ENCODE peak calls at places on chromosomes 13 and 19, in seven cellular contexts. Y, L, W, I, H, G and A are unnamed samples.

GRCh38 chr13:53276265-53276664 is 247.7 kb downstream of the OLFM4 start:
- DNase-seq in Y (no peak), L (no peak), W (no peak), I (no peak), H (peak), G (no peak), A (no peak)

GRCh38 chr13:32917504-32917903 is 98.7 kb upstream of the KL start:
- DNase-seq in Y (peak), L (no peak), W (no peak), I (no peak), H (no peak), G (no peak), A (no peak)

GRCh38 chr13:113637262-113638160 is 20.5 kb downstream of the ATP4B start:
- DNase-seq in Y (no peak), L (no peak), W (no peak), I (no peak), H (no peak), G (no peak), A (no peak)

GRCh38 chr19:45117167-45117594 is 24.2 kb downstream of the PPP1R37 start:
- DNase-seq in Y (peak), L (no peak), W (peak), I (no peak), H (no peak), G (no peak), A (no peak)

GRCh38 chr19:35911790-35912189 is 3.7 kb upstream of the TYROBP start:
- DNase-seq in Y (no peak), L (no peak), W (no peak), I (peak), H (no peak), G (no peak), A (no peak)

GRCh38 chr13:89748716-89749115 is 1598.8 kb upstream of the MIR17HG start:
- DNase-seq in Y (no peak), L (no peak), W (no peak), I (no peak), H (no peak), G (no peak), A (no peak)

GRCh38 chr13:27080018-27080948 is 91.3 kb downstream of the USP12 start:
- DNase-seq in Y (no peak), L (no peak), W (no peak), I (no peak), H (no peak), G (no peak), A (no peak)

GRCh38 chr13:32746474-32746873 is 160.2 kb downstream of the PDS5B start:
- DNase-seq in Y (no peak), L (no peak), W (no peak), I (no peak), H (no peak), G (no peak), A (no peak)

GRCh38 chr13:31322702-31323101 is 122.9 kb downstream of the B3GLCT start:
- DNase-seq in Y (no peak), L (no peak), W (no peak), I (no peak), H (no peak), G (no peak), A (no peak)

GRCh38 chr19:6271721-6272410 is 7.9 kb downstream of the MLLT1 start:
- DNase-seq in Y (no peak), L (peak), W (peak), I (no peak), H (no peak), G (no peak), A (no peak)

GRCh38 chr19:10412257-10412977 is 7.9 kb upstream of the PDE4A start:
- DNase-seq in Y (peak), L (no peak), W (no peak), I (no peak), H (no peak), G (no peak), A (no peak)
- TF ChIP-seq JUND in Y (no peak), L (no peak), W (no peak), I (no peak), H (no peak), G (no peak), A (no peak)

DNA sequence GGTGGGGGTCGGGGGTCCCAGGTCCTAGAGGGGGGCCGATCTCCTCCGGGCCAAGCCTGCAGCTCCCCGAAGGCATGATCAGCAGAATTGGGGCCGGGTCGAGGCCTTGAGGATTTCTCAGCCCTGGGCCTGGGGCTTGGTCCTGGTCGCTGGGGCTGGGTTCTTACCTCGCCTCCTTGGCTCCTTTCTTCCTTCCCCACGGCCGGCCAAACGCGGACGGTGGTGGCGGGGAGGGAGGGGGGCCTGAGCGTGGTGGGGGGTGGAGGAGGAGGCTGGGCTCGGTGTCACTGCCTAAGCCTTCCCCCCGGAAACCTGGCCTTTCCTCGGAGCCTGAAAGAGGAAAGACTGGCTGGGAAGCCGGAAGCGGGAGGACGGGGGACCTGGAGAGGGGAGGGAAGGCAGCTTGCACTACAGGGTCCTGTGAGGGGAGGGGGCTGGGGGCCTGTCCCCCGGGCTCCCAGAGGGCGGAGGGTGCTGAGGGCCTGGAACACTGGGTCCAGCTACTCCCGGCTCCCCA is at the start of gene ZNF579:
- DNase-seq in Y (peak), L (peak), W (peak), I (peak), H (no peak), G (peak), A (peak)
- TF ChIP-seq JUND in Y (no peak), L (no peak), W (peak), I (no peak), H (no peak), G (no peak), A (no peak)

DNA sequence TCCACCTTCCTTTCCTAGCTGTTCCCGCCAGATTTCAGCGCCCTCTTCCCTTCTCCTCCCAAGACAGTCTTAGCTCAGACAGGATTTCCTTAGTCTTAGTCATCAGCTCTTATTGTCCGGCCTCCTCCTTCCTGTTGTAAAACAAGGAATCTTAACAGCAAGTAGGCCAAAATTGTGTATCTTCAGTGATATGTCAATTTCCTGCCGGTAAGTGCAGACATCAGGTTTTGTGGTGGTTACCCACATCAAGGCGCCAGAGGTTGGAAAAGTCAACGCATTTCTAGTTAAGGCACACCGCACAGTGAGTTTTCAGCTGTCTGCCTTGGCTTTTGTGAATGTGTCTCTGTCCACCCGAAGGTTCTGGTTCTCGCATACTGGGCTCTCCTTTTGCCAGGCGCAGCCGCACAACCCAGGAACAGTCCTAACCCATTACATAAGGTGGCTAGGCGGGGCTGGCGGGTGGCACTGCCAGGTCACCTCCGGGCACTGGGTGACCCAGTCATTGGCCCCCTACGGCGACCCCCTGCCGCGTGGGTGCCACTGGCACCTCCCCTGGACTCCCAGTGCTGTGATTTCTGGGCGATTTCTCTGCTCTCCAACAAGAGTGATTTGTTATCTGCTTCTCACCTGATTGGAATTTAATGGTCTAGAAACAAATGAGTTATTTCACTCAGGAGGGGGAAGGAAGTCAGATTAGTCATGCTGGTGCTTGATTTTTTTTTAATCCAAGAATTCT is 12.9 kb downstream of the COL4A2 start:
- DNase-seq in Y (no peak), L (no peak), W (no peak), I (peak), H (no peak), G (no peak), A (no peak)
- TF ChIP-seq JUND in Y (no peak), L (peak), W (no peak), I (peak), H (no peak), G (no peak), A (no peak)

GRCh38 chr19:2982983-2983350 is 5.6 kb downstream of the TLE6 start:
- DNase-seq in Y (no peak), L (peak), W (no peak), I (no peak), H (no peak), G (no peak), A (peak)

GRCh38 chr19:2984196-2984490 is 6.8 kb downstream of the TLE6 start:
- DNase-seq in Y (no peak), L (no peak), W (no peak), I (no peak), H (no peak), G (no peak), A (no peak)

GRCh38 chr19:2981898-2982297 is 4.5 kb downstream of the TLE6 start:
- DNase-seq in Y (no peak), L (no peak), W (no peak), I (no peak), H (no peak), G (no peak), A (no peak)

GRCh38 chr19:2982556-2982955 is 5.2 kb downstream of the TLE6 start:
- DNase-seq in Y (no peak), L (no peak), W (peak), I (no peak), H (no peak), G (no peak), A (no peak)

DNA sequence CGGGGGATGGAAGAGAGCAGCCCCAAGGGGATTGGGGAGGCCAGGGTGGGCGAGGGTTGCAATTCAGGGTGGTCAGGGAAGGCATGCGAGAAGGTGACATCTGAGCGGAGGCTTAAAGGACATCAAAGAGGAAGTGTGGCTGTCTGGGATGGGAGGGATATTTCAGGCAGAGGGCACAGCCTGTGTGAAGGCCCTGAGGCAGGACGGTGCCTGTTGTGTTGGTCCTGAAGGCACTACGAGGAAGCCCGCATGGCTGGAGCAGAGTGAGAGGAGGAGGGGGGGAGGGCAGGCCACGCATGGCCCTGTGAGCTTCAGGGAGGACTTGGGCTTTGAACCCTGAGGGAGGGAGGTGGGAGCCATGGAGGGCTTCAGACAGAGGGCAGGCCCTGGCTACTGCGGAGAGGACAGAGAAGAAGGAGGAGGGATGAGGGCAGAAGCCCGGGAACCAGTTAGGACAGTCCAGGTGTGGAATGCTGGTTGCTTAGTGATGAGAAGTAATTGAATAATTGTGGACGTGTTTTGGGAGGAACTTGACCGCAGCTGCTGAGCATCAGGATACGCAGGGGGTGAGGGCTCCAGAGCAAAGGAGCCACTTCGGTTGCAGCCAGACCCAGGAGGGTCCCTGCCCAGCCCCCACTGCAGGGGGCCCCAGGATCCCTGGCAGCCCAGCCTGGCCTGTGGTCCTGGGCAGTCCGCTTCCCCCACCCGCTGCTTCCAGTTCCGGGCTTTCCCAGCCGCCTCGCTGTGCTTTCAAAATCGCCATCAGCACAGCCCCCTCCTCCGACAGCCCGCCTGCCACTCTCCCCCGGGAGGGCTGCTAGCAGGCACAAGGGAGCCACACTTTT is 6.2 kb downstream of the TLE6 start:
- DNase-seq in Y (no peak), L (peak), W (peak), I (no peak), H (peak), G (no peak), A (peak)
- TF ChIP-seq JUND in Y (no peak), L (no peak), W (no peak), I (no peak), H (no peak), G (no peak), A (no peak)

GRCh38 chr19:33661336-33661735 is 39.6 kb downstream of the CHST8 start:
- DNase-seq in Y (no peak), L (no peak), W (no peak), I (no peak), H (no peak), G (no peak), A (no peak)

GRCh38 chr19:33664744-33665143 is 43.0 kb downstream of the CHST8 start:
- DNase-seq in Y (no peak), L (no peak), W (no peak), I (no peak), H (no peak), G (no peak), A (no peak)

GRCh38 chr19:33659835-33660234 is 38.1 kb downstream of the CHST8 start:
- DNase-seq in Y (no peak), L (no peak), W (no peak), I (no peak), H (no peak), G (no peak), A (no peak)

GRCh38 chr19:33662391-33662790 is 40.6 kb downstream of the CHST8 start:
- DNase-seq in Y (no peak), L (no peak), W (no peak), I (no peak), H (no peak), G (no peak), A (no peak)

DNA sequence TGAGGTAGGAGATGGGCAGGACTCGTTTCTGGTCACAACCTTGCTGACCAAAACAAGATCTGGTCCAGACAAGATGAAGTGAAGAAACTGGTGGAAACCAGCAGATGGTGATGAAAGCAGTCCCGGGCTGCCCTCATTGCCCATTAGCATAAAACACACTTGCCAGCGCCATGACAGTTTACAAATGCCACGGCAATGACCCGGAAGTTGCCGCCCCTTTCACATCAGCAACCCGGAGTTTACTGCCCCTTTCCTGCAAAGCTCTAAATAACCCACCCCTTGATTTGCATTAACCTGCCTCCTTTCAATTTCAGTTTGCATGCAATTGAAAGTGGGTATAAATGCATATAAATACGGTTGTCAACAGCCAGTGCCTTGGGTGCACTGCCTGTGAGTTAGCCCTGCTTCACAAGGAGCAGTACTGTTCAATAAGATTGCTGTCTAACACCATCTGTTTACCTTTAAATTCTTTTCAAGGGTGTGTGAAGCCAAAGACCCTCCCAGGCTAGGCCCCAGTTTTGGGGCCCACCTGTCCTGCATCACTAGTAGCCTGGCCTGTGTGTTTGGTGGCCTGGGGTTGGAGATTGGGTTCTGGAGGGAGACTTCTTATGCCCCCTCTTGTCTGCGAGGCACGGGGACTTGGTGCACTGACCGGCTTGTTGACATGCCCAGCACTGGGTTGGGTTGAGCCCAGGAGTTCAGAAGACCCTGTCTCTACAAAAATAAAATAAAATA is 38.8 kb downstream of the CHST8 start:
- DNase-seq in Y (no peak), L (no peak), W (no peak), I (no peak), H (no peak), G (no peak), A (no peak)
- TF ChIP-seq JUND in Y (no peak), L (no peak), W (no peak), I (no peak), H (no peak), G (no peak), A (no peak)